ENCODE peak calls at places on chromosome 12, in six cellular contexts. D, T, A, W, F and Z are unnamed samples.
A peak's percentile ranks its signal among the peaks of the same experiment; 100 is the strongest.

GRCh38 chr12:67929373-67929772 is 59.9 kb upstream of the IFNG-AS1 start:
- ATAC-seq in T (no peak), D (no peak), F (no peak), A (no peak), W (no peak), Z (no peak)

GRCh38 chr12:10069099-10069498 is 29.7 kb downstream of the CLEC1A start:
- ATAC-seq in T (no peak), F (no peak), A (no peak), D (no peak), W (no peak), Z (no peak)

GRCh38 chr12:123478762-123479161 is 20.8 kb downstream of the SNRNP35 start:
- ATAC-seq in F (no peak), D (no peak), W (no peak), A (peak; percentile 48), T (no peak), Z (no peak)

GRCh38 chr12:6360080-6360571 is 15.2 kb downstream of the SCNN1A start:
- ATAC-seq in D (no peak), A (no peak), T (no peak), F (no peak), W (no peak), Z (no peak)

GRCh38 chr12:46402451-46402850 is 29.9 kb upstream of the SLC38A2 start:
- ATAC-seq in A (peak; percentile 60), T (no peak), F (no peak), D (no peak), W (no peak), Z (no peak)

GRCh38 chr12:27192118-27192802 is 51.8 kb upstream of the STK38L start:
- ATAC-seq in W (no peak), F (no peak), D (no peak), T (no peak), A (no peak), Z (no peak)

GRCh38 chr12:60266381-60266852 is 670.6 kb downstream of the SLC16A7 start:
- ATAC-seq in F (no peak), D (no peak), W (no peak), A (no peak), T (no peak), Z (no peak)

GRCh38 chr12:44616385-44616784 is 259.7 kb downstream of the NELL2 start:
- ATAC-seq in D (no peak), T (no peak), A (no peak), F (no peak), W (no peak), Z (no peak)